ENCODE peak calls at places on chromosomes 13 and 19, in eight cellular contexts. W is transverse colon; D is T-helper 2 cell; F is COR-L47; R is CD8-positive, alpha-beta T cell; V is frontal cortex; Z is thoracic aorta; C is SIG-M5. L is an unnamed sample.

GRCh38 chr13:108932206-108932605 is 302.8 kb downstream of the MYO16 start:
- DNase-seq in W (no peak), D (no peak), F (no peak), R (no peak), V (no peak), Z (no peak), C (no peak), L (no peak)

GRCh38 chr19:52190679-52191293 is 934 bp downstream of the PPP2R1A start:
- DNase-seq in W (peak), D (peak), F (no peak), R (no peak), V (no peak), Z (no peak), C (no peak), L (no peak)

GRCh38 chr19:35555301-35556005 is 8.0 kb downstream of the ATP4A start:
- DNase-seq in W (no peak), D (no peak), F (peak), R (no peak), V (no peak), Z (no peak), C (no peak), L (no peak)

GRCh38 chr19:9786342-9786741 is 17.8 kb upstream of the ZNF846 start:
- DNase-seq in W (peak), D (no peak), F (no peak), R (no peak), V (no peak), Z (no peak), C (no peak), L (no peak)

GRCh38 chr13:113448885-113449692 is 4.2 kb downstream of the ADPRHL1 start:
- DNase-seq in W (peak), D (peak), F (peak), R (peak), V (no peak), Z (no peak), C (no peak), L (peak)

GRCh38 chr19:45809643-45810159 is 5.4 kb downstream of the RSPH6A start:
- DNase-seq in W (no peak), D (peak), F (peak), R (no peak), V (no peak), Z (no peak), C (no peak), L (no peak)

GRCh38 chr13:81406022-81406421 is 1065.1 kb upstream of the SPRY2 start:
- DNase-seq in W (no peak), D (no peak), F (no peak), R (no peak), V (no peak), Z (no peak), C (no peak), L (no peak)

GRCh38 chr13:44921931-44922758 is 67.1 kb downstream of the NUFIP1 start:
- DNase-seq in W (peak), D (no peak), F (no peak), R (no peak), V (no peak), Z (peak), C (no peak), L (no peak)

L was measured in Peyer's patch.